ENCODE peak calls at places on chromosomes 7 and 10, in eight cellular contexts. W is tibial artery, K is adrenal gland, T is AG10803, G is HFF-Myc, S is fibroblast of the aortic adventitia, Q is heart left ventricle, N is bronchial epithelial cell. L is an unnamed sample.

GRCh38 chr7:150811-151221 is 41.6 kb upstream of the FAM20C start:
- DNase-seq in K (peak), Q (no peak), W (peak), N (no peak), T (no peak), S (no peak), G (no peak), L (no peak)

GRCh38 chr10:546971-547590 is 142.4 kb downstream of the DIP2C start:
- DNase-seq in N (peak), G (no peak), Q (no peak), K (peak), S (no peak), T (no peak), W (peak), L (no peak)

GRCh38 chr10:132048294-132048667 is 17.5 kb upstream of the JAKMIP3 start:
- DNase-seq in T (no peak), Q (no peak), N (no peak), K (no peak), G (no peak), S (no peak), W (no peak), L (no peak)

GRCh38 chr10:131271195-131271880 is 40.2 kb downstream of the TCERG1L start:
- DNase-seq in W (no peak), Q (no peak), S (no peak), G (no peak), N (no peak), K (no peak), T (no peak), L (no peak)

GRCh38 chr7:5598261-5598761 is 174.7 kb upstream of the TNRC18 start:
- DNase-seq in W (no peak), N (no peak), Q (no peak), K (no peak), G (no peak), S (peak), T (peak), L (no peak)

GRCh38 chr10:74585231-74586087 is 240.9 kb upstream of the KAT6B start:
- DNase-seq in T (peak), G (no peak), N (no peak), Q (no peak), W (no peak), K (no peak), S (no peak), L (peak)

GRCh38 chr7:121003986-121004685 is 15.6 kb downstream of the CPED1 start:
- DNase-seq in W (no peak), Q (peak), N (no peak), T (no peak), G (no peak), S (no peak), K (no peak), L (no peak)

GRCh38 chr7:139767561-139767982 is 10.2 kb downstream of the HIPK2 start:
- DNase-seq in T (no peak), G (no peak), Q (no peak), K (no peak), N (no peak), S (peak), W (no peak), L (no peak)

GRCh38 chr10:49187950-49188761 is at the start of gene TMEM273:
- DNase-seq in N (no peak), G (no peak), K (peak), S (no peak), W (peak), Q (peak), T (no peak), L (peak)

GRCh38 chr7:112495820-112496462 is 15.2 kb downstream of the LSMEM1 start:
- DNase-seq in W (no peak), G (no peak), Q (no peak), K (peak), T (peak), S (peak), N (peak), L (peak)

GRCh38 chr7:135710417-135711138 is 17.4 kb downstream of the SLC13A4 start:
- DNase-seq in K (no peak), W (no peak), Q (no peak), N (no peak), G (no peak), T (no peak), S (no peak), L (no peak)

GRCh38 chr10:49133706-49134248 is at the start of gene FAM170B:
- DNase-seq in S (no peak), W (no peak), N (no peak), K (no peak), T (no peak), Q (no peak), G (no peak), L (no peak)

GRCh38 chr7:107890493-107890961 is 456 bp upstream of the DLD start:
- DNase-seq in N (no peak), Q (no peak), T (no peak), S (no peak), K (no peak), G (no peak), W (no peak), L (no peak)

GRCh38 chr7:106367018-106367420 is 82.2 kb upstream of the NAMPT start:
- DNase-seq in G (no peak), W (no peak), S (peak), T (peak), N (peak), K (no peak), Q (no peak), L (no peak)

GRCh38 chr7:1571261-1571650 is 1.4 kb upstream of the PSMG3 start:
- DNase-seq in K (no peak), T (peak), G (no peak), W (no peak), N (peak), S (peak), Q (no peak), L (no peak)

GRCh38 chr7:155922507-155922841 is 110.2 kb upstream of the SHH start:
- DNase-seq in N (peak), T (no peak), Q (no peak), K (no peak), W (no peak), G (no peak), S (no peak), L (no peak)

GRCh38 chr7:10225265-10225664 is 748.4 kb upstream of the PHF14 start:
- DNase-seq in K (no peak), G (no peak), S (no peak), N (no peak), T (no peak), W (no peak), Q (no peak), L (no peak)

GRCh38 chr10:44773565-44773964 is 137.6 kb upstream of the TMEM72 start:
- DNase-seq in T (no peak), Q (no peak), N (no peak), S (no peak), W (no peak), K (no peak), G (no peak), L (no peak)

GRCh38 chr10:82288461-82288881 is 413.5 kb downstream of the NRG3 start:
- DNase-seq in N (no peak), S (no peak), W (no peak), G (no peak), T (peak), K (no peak), Q (no peak), L (no peak)

GRCh38 chr7:17773289-17773626 is 167.0 kb downstream of the SNX13 start:
- DNase-seq in Q (no peak), K (peak), G (no peak), W (no peak), S (peak), T (peak), N (peak), L (peak)

GRCh38 chr7:132191418-132191817 is 384.9 kb downstream of the PLXNA4 start:
- DNase-seq in G (no peak), K (no peak), Q (no peak), S (peak), N (no peak), W (no peak), T (no peak), L (peak)

GRCh38 chr10:58396057-58396456 is 10.8 kb downstream of the TFAM start:
- DNase-seq in N (no peak), T (no peak), Q (no peak), K (no peak), G (no peak), W (no peak), S (no peak), L (no peak)

GRCh38 chr7:12351843-12352242 is 51.8 kb downstream of the VWDE start:
- DNase-seq in T (no peak), K (no peak), W (no peak), N (no peak), Q (no peak), S (no peak), G (no peak), L (no peak)

GRCh38 chr7:85655252-85655651 is 468.4 kb upstream of the SEMA3D start:
- DNase-seq in T (no peak), N (no peak), G (no peak), W (no peak), Q (no peak), K (no peak), S (no peak), L (no peak)

DNA sequence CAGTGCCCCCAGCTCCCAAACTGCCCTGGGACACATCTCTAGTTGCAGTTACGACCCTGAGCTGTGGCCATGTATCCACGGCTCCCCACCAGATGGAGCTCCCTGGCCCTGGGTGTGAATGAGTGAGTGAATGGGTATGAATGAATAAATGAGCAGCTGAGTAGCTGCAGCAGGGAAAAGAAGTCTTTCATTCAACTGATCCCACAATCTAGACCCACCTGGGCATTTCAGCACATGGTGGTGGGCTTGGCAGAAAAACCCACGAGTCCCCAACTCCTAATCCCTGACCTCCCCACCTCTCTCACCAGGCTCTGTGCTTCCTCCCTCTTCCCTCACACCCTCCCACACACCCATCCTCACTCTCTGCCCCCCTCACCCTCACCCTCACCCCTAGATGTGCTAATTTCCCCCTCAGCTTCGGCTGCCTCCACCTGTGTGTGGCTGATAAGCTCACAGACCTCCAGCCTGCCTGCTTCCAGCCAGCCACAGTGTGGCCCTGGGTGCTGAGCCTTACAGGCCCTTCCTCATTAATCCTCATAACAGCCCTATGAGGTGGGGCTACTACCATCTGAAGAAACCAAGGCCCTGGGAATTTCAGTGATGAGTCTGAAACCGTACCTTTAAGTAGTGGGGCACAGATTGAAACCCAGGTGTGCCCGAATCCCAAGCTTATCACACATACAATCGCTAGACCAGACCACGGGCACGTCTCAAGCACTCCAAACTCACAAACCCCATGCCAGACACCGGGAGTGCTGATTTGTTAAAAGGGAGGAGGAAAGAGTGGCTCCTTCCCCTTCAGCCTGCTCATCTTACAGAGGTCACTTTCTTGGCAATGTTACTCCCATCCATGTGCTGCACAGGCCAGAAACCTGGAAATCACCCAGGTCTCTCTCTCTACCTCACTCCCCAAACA is 2.2 kb upstream of the ATP6V1F start:
- DNase-seq in W (no peak), G (peak), N (peak), T (peak), Q (no peak), S (peak), K (no peak), L (peak)
- TF ChIP-seq CTCF in W (no peak), G (peak), N (peak), T (peak), Q (no peak), S (peak), K (no peak), L (peak)

GRCh38 chr10:72328045-72328828 is 26.5 kb downstream of the DNAJB12 start:
- DNase-seq in S (peak), Q (peak), K (peak), G (no peak), N (peak), T (peak), W (peak), L (no peak)
- H3K4me3 ChIP-seq in S (no peak), Q (no peak), K (no peak), G (no peak), N (no peak), T (no peak), W (no peak), L (no peak)

DNA sequence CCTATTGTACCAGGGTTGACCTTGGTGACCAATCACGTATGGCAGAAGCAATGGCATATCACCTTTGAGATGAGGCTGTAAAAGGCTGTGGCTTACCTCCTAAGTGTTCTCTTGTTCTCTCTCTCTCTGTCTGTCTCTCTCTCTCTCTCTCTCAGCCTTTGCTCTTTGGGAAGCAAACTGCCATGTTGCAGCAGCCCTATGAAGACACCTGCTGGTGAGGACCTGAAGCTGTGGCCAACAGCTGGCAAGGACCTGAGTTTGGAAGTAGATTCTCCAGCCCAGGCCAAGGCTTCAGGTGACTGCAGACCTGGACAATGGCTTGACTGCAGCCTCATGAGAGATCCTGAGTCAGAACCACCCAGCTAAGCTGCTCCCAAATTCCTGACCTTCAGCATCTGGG is 161.4 kb downstream of the GPAM start:
- DNase-seq in K (no peak), Q (no peak), N (no peak), G (no peak), W (no peak), S (no peak), T (no peak), L (no peak)
- TF ChIP-seq CTCF in K (no peak), Q (no peak), N (no peak), G (no peak), W (no peak), S (no peak), T (no peak), L (no peak)

GRCh38 chr10:122421054-122421625 is 33.3 kb upstream of the ARMS2 start:
- DNase-seq in W (no peak), T (peak), G (no peak), Q (no peak), S (peak), N (peak), K (no peak), L (no peak)
- H3K4me3 ChIP-seq in W (no peak), T (no peak), G (no peak), Q (no peak), S (no peak), N (no peak), K (no peak), L (no peak)

DNA sequence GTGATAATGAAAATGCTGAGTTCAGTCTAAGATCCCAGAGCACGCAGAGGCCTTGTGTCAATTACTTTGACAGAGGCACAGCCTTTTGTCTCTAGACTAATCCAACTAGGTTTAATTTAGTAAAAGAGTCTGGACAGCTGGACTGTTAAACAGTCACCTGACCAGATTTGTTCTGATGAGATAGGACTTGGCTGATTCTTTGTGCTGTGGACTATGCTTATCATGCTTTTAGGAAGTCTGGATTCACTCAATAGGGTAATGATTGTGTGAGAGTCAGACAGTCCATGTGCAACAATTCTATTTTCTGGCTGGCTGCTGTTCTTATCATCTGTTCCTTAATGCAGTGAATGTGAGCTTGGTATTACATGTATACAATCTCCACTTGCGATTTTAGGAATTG is 157.4 kb upstream of the MAGI2 start:
- DNase-seq in W (no peak), S (peak), Q (no peak), N (no peak), T (no peak), K (no peak), G (no peak), L (no peak)
- TF ChIP-seq CTCF in W (no peak), S (no peak), Q (no peak), N (no peak), T (no peak), K (no peak), G (no peak), L (no peak)

DNA sequence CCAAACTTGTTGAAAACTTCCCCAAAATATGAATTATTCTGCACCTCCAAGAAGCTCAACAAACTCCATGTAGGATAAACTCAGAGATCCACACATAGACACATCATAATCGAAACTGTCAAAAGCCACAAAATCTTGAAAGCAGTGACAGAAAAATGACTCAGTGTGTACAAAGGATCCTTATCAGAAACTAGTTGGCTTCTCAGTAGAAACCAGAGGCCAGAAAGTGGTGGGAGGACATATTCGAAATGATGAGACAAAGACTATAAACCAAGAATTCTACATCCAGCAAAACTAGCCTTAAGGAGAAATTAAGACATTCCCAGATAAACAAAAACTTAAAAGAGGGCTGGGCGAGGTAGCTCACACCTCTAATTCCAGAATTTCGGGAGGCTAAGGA is 38.5 kb downstream of the MCMBP start:
- DNase-seq in S (no peak), W (no peak), Q (no peak), N (peak), T (no peak), G (no peak), K (no peak), L (no peak)
- H3K4me3 ChIP-seq in S (no peak), W (no peak), Q (no peak), N (no peak), T (no peak), G (no peak), K (no peak), L (no peak)

DNA sequence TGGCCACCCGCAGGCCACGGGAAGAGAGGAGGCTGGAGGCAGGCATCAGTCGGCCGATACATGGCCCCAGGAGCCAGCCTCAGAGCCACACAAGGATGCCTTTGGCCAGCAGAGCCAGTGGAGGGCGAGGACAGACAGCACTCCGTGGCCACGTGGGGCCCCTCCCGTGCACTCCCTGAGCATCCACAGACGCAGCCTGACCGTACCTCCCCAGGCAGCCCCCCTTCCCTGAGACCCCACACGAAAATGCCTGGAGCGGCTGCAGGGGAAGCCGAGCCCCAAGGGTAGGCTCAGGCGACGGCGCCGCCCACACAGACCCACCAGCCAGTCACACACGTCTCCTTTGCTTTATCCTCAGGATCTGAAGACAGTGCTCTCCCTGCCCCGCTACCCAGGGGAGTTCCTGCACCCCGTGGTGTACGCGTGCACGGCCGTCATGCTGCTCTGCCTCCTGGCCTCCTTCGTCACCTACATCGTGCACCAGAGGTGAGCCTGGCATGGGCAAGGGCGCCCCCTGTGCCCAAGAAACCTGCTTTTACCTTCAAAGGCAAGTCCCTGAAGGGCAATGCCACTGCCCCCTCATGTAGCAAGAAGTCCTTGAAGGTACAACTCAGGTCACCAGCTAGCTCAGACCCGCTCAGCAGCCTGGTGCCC is 9.0 kb downstream of the ADGRA1 start:
- DNase-seq in S (no peak), N (no peak), T (no peak), Q (no peak), W (no peak), K (no peak), G (no peak), L (no peak)
- TF ChIP-seq CTCF in S (no peak), N (no peak), T (no peak), Q (no peak), W (no peak), K (no peak), G (no peak), L (no peak)

DNA sequence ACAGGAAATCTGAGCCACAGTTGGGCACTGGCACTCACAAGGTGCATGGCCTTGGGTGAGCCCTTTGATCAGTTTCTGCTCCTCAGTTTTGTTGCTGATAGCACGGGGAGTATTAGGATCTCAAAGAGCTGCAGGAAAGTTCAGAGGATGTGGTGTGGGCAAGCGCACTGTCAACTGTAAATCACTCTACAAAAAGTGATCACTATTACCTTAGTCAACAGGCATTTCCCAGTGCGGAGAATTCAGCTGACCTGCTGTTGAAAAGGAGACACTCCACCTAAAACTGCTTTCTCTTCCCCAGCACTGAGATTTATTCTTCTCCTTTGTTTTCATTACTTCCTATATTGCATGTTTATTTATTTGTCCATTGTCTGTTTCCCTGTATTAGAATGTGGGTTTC is 331.0 kb downstream of the PRPF18 start:
- DNase-seq in W (no peak), Q (no peak), K (no peak), G (no peak), N (no peak), S (no peak), T (no peak), L (no peak)
- H3K4me3 ChIP-seq in W (no peak), Q (no peak), K (no peak), G (no peak), N (no peak), S (no peak), T (no peak), L (no peak)

GRCh38 chr7:24383055-24383454 is 99.1 kb downstream of the NPY start:
- DNase-seq in N (no peak), W (no peak), G (no peak), Q (no peak), S (no peak), T (no peak), K (no peak), L (no peak)

GRCh38 chr7:24384362-24385030 is 100.5 kb downstream of the NPY start:
- DNase-seq in Q (no peak), G (no peak), W (no peak), K (no peak), S (no peak), N (no peak), T (no peak), L (no peak)

GRCh38 chr7:24378871-24379608 is 95.0 kb downstream of the NPY start:
- DNase-seq in G (no peak), N (peak), S (peak), W (no peak), Q (no peak), T (peak), K (no peak), L (peak)

GRCh38 chr7:24381919-24382505 is 98.0 kb downstream of the NPY start:
- DNase-seq in W (no peak), Q (no peak), G (no peak), S (peak), K (no peak), T (peak), N (peak), L (peak)
- TF ChIP-seq CTCF in W (no peak), Q (no peak), G (peak), S (peak), K (no peak), T (peak), N (peak), L (peak)